ENCODE peak calls at places on chromosomes 2 and 18, in ten cellular contexts. One of them, this sample, is unnamed.

GRCh38 chr2:207512356-207512755 is 17.4 kb upstream of the CREB1 start:
- DNase-seq in central memory CD4-positive, alpha-beta T cell: no peak
- DNase-seq in adipocyte: no peak
- DNase-seq in activated naive CD8-positive, alpha-beta T cell treated with anti-CD3 and anti-CD28 coated beads, Interleukin-2, amount 50 U/mL, for 16 hours: no peak
- DNase-seq in stimulated activated CD4-positive, alpha-beta T cell treated with anti-CD3 and anti-CD28 coated beads, TNF-alpha, amount 100 ng/mL, for 1 hour: no peak
- DNase-seq in frontal cortex: no peak
- DNase-seq in NCI-H774: no peak
- DNase-seq in aorta: no peak
- DNase-seq in HTR-8/SVneo: no peak
- DNase-seq in GM04504: no peak
- DNase-seq in this sample: no peak

GRCh38 chr2:10753156-10753555 is 31.7 kb downstream of the ATP6V1C2 start:
- DNase-seq in activated naive CD8-positive, alpha-beta T cell treated with anti-CD3 and anti-CD28 coated beads, Interleukin-2, amount 50 U/mL, for 16 hours: no peak
- DNase-seq in NCI-H774: no peak
- DNase-seq in frontal cortex: no peak
- DNase-seq in central memory CD4-positive, alpha-beta T cell: no peak
- DNase-seq in GM04504: no peak
- DNase-seq in HTR-8/SVneo: no peak
- DNase-seq in stimulated activated CD4-positive, alpha-beta T cell treated with anti-CD3 and anti-CD28 coated beads, TNF-alpha, amount 100 ng/mL, for 1 hour: no peak
- DNase-seq in aorta: no peak
- DNase-seq in adipocyte: no peak
- DNase-seq in this sample: no peak

GRCh38 chr2:59383473-59383872 is 1142.3 kb upstream of the FANCL start:
- DNase-seq in NCI-H774: peak
- DNase-seq in activated naive CD8-positive, alpha-beta T cell treated with anti-CD3 and anti-CD28 coated beads, Interleukin-2, amount 50 U/mL, for 16 hours: no peak
- DNase-seq in aorta: no peak
- DNase-seq in adipocyte: no peak
- DNase-seq in stimulated activated CD4-positive, alpha-beta T cell treated with anti-CD3 and anti-CD28 coated beads, TNF-alpha, amount 100 ng/mL, for 1 hour: no peak
- DNase-seq in HTR-8/SVneo: no peak
- DNase-seq in central memory CD4-positive, alpha-beta T cell: no peak
- DNase-seq in GM04504: no peak
- DNase-seq in frontal cortex: no peak
- DNase-seq in this sample: no peak

GRCh38 chr2:216113572-216113971 is 4.4 kb downstream of the XRCC5 start:
- DNase-seq in frontal cortex: no peak
- DNase-seq in central memory CD4-positive, alpha-beta T cell: no peak
- DNase-seq in stimulated activated CD4-positive, alpha-beta T cell treated with anti-CD3 and anti-CD28 coated beads, TNF-alpha, amount 100 ng/mL, for 1 hour: no peak
- DNase-seq in NCI-H774: no peak
- DNase-seq in GM04504: no peak
- DNase-seq in HTR-8/SVneo: no peak
- DNase-seq in adipocyte: no peak
- DNase-seq in activated naive CD8-positive, alpha-beta T cell treated with anti-CD3 and anti-CD28 coated beads, Interleukin-2, amount 50 U/mL, for 16 hours: no peak
- DNase-seq in aorta: no peak
- DNase-seq in this sample: no peak

GRCh38 chr18:22349317-22349898 is 68.3 kb downstream of the CTAGE1 start:
- DNase-seq in central memory CD4-positive, alpha-beta T cell: no peak
- DNase-seq in adipocyte: no peak
- DNase-seq in activated naive CD8-positive, alpha-beta T cell treated with anti-CD3 and anti-CD28 coated beads, Interleukin-2, amount 50 U/mL, for 16 hours: no peak
- DNase-seq in stimulated activated CD4-positive, alpha-beta T cell treated with anti-CD3 and anti-CD28 coated beads, TNF-alpha, amount 100 ng/mL, for 1 hour: no peak
- DNase-seq in GM04504: no peak
- DNase-seq in aorta: no peak
- DNase-seq in NCI-H774: no peak
- DNase-seq in frontal cortex: no peak
- DNase-seq in HTR-8/SVneo: no peak
- DNase-seq in this sample: no peak

GRCh38 chr2:23239374-23239773 is 145.6 kb upstream of the KLHL29 start:
- DNase-seq in stimulated activated CD4-positive, alpha-beta T cell treated with anti-CD3 and anti-CD28 coated beads, TNF-alpha, amount 100 ng/mL, for 1 hour: no peak
- DNase-seq in frontal cortex: no peak
- DNase-seq in adipocyte: no peak
- DNase-seq in HTR-8/SVneo: no peak
- DNase-seq in aorta: no peak
- DNase-seq in GM04504: no peak
- DNase-seq in NCI-H774: no peak
- DNase-seq in activated naive CD8-positive, alpha-beta T cell treated with anti-CD3 and anti-CD28 coated beads, Interleukin-2, amount 50 U/mL, for 16 hours: no peak
- DNase-seq in central memory CD4-positive, alpha-beta T cell: no peak
- DNase-seq in this sample: no peak

GRCh38 chr2:42456126-42456839 is 37.5 kb downstream of the KCNG3 start:
- DNase-seq in central memory CD4-positive, alpha-beta T cell: no peak
- DNase-seq in aorta: no peak
- DNase-seq in GM04504: no peak
- DNase-seq in HTR-8/SVneo: no peak
- DNase-seq in NCI-H774: no peak
- DNase-seq in adipocyte: no peak
- DNase-seq in stimulated activated CD4-positive, alpha-beta T cell treated with anti-CD3 and anti-CD28 coated beads, TNF-alpha, amount 100 ng/mL, for 1 hour: no peak
- DNase-seq in frontal cortex: no peak
- DNase-seq in activated naive CD8-positive, alpha-beta T cell treated with anti-CD3 and anti-CD28 coated beads, Interleukin-2, amount 50 U/mL, for 16 hours: no peak
- DNase-seq in this sample: no peak

GRCh38 chr2:191341436-191341835 is 96.2 kb downstream of the MYO1B start:
- DNase-seq in activated naive CD8-positive, alpha-beta T cell treated with anti-CD3 and anti-CD28 coated beads, Interleukin-2, amount 50 U/mL, for 16 hours: no peak
- DNase-seq in stimulated activated CD4-positive, alpha-beta T cell treated with anti-CD3 and anti-CD28 coated beads, TNF-alpha, amount 100 ng/mL, for 1 hour: no peak
- DNase-seq in central memory CD4-positive, alpha-beta T cell: no peak
- DNase-seq in HTR-8/SVneo: no peak
- DNase-seq in frontal cortex: no peak
- DNase-seq in aorta: no peak
- DNase-seq in adipocyte: no peak
- DNase-seq in GM04504: no peak
- DNase-seq in NCI-H774: no peak
- DNase-seq in this sample: no peak

GRCh38 chr2:75792146-75792545 is 81.4 kb upstream of the GCFC2 start:
- DNase-seq in central memory CD4-positive, alpha-beta T cell: no peak
- DNase-seq in GM04504: no peak
- DNase-seq in frontal cortex: no peak
- DNase-seq in activated naive CD8-positive, alpha-beta T cell treated with anti-CD3 and anti-CD28 coated beads, Interleukin-2, amount 50 U/mL, for 16 hours: no peak
- DNase-seq in NCI-H774: no peak
- DNase-seq in HTR-8/SVneo: no peak
- DNase-seq in adipocyte: no peak
- DNase-seq in stimulated activated CD4-positive, alpha-beta T cell treated with anti-CD3 and anti-CD28 coated beads, TNF-alpha, amount 100 ng/mL, for 1 hour: no peak
- DNase-seq in aorta: no peak
- DNase-seq in this sample: no peak

GRCh38 chr2:239287461-239287860 is 113.4 kb downstream of the HDAC4 start:
- DNase-seq in activated naive CD8-positive, alpha-beta T cell treated with anti-CD3 and anti-CD28 coated beads, Interleukin-2, amount 50 U/mL, for 16 hours: no peak
- DNase-seq in stimulated activated CD4-positive, alpha-beta T cell treated with anti-CD3 and anti-CD28 coated beads, TNF-alpha, amount 100 ng/mL, for 1 hour: no peak
- DNase-seq in NCI-H774: no peak
- DNase-seq in central memory CD4-positive, alpha-beta T cell: no peak
- DNase-seq in GM04504: no peak
- DNase-seq in adipocyte: no peak
- DNase-seq in aorta: no peak
- DNase-seq in HTR-8/SVneo: no peak
- DNase-seq in frontal cortex: no peak
- DNase-seq in this sample: no peak

GRCh38 chr2:98390571-98391476 is 44.6 kb downstream of the CNGA3 start:
- DNase-seq in frontal cortex: no peak
- DNase-seq in GM04504: no peak
- DNase-seq in adipocyte: no peak
- DNase-seq in HTR-8/SVneo: no peak
- DNase-seq in aorta: peak
- DNase-seq in central memory CD4-positive, alpha-beta T cell: no peak
- DNase-seq in stimulated activated CD4-positive, alpha-beta T cell treated with anti-CD3 and anti-CD28 coated beads, TNF-alpha, amount 100 ng/mL, for 1 hour: no peak
- DNase-seq in NCI-H774: no peak
- DNase-seq in activated naive CD8-positive, alpha-beta T cell treated with anti-CD3 and anti-CD28 coated beads, Interleukin-2, amount 50 U/mL, for 16 hours: no peak
- DNase-seq in this sample: no peak

GRCh38 chr2:218983263-218983970 is 1.6 kb downstream of the FEV start:
- DNase-seq in frontal cortex: no peak
- DNase-seq in activated naive CD8-positive, alpha-beta T cell treated with anti-CD3 and anti-CD28 coated beads, Interleukin-2, amount 50 U/mL, for 16 hours: no peak
- DNase-seq in NCI-H774: no peak
- DNase-seq in adipocyte: no peak
- DNase-seq in stimulated activated CD4-positive, alpha-beta T cell treated with anti-CD3 and anti-CD28 coated beads, TNF-alpha, amount 100 ng/mL, for 1 hour: no peak
- DNase-seq in central memory CD4-positive, alpha-beta T cell: no peak
- DNase-seq in GM04504: no peak
- DNase-seq in aorta: no peak
- DNase-seq in HTR-8/SVneo: no peak
- DNase-seq in this sample: no peak

GRCh38 chr2:48279347-48279746 is 250.6 kb upstream of the STON1 start:
- DNase-seq in stimulated activated CD4-positive, alpha-beta T cell treated with anti-CD3 and anti-CD28 coated beads, TNF-alpha, amount 100 ng/mL, for 1 hour: no peak
- DNase-seq in aorta: no peak
- DNase-seq in activated naive CD8-positive, alpha-beta T cell treated with anti-CD3 and anti-CD28 coated beads, Interleukin-2, amount 50 U/mL, for 16 hours: no peak
- DNase-seq in NCI-H774: peak
- DNase-seq in GM04504: no peak
- DNase-seq in central memory CD4-positive, alpha-beta T cell: no peak
- DNase-seq in frontal cortex: no peak
- DNase-seq in HTR-8/SVneo: no peak
- DNase-seq in adipocyte: no peak
- DNase-seq in this sample: no peak

GRCh38 chr2:96773922-96774321 is 13.2 kb downstream of the CNNM4 start:
- DNase-seq in GM04504: no peak
- DNase-seq in HTR-8/SVneo: no peak
- DNase-seq in NCI-H774: peak
- DNase-seq in activated naive CD8-positive, alpha-beta T cell treated with anti-CD3 and anti-CD28 coated beads, Interleukin-2, amount 50 U/mL, for 16 hours: no peak
- DNase-seq in stimulated activated CD4-positive, alpha-beta T cell treated with anti-CD3 and anti-CD28 coated beads, TNF-alpha, amount 100 ng/mL, for 1 hour: no peak
- DNase-seq in aorta: no peak
- DNase-seq in frontal cortex: no peak
- DNase-seq in adipocyte: no peak
- DNase-seq in central memory CD4-positive, alpha-beta T cell: peak
- DNase-seq in this sample: no peak

GRCh38 chr2:223723954-223724411 is 113.4 kb downstream of the AP1S3 start:
- DNase-seq in stimulated activated CD4-positive, alpha-beta T cell treated with anti-CD3 and anti-CD28 coated beads, TNF-alpha, amount 100 ng/mL, for 1 hour: no peak
- DNase-seq in central memory CD4-positive, alpha-beta T cell: no peak
- DNase-seq in frontal cortex: no peak
- DNase-seq in NCI-H774: no peak
- DNase-seq in aorta: no peak
- DNase-seq in HTR-8/SVneo: no peak
- DNase-seq in GM04504: no peak
- DNase-seq in activated naive CD8-positive, alpha-beta T cell treated with anti-CD3 and anti-CD28 coated beads, Interleukin-2, amount 50 U/mL, for 16 hours: no peak
- DNase-seq in adipocyte: no peak
- DNase-seq in this sample: peak

GRCh38 chr2:51981813-51982212 is 949.9 kb upstream of the NRXN1 start:
- DNase-seq in frontal cortex: no peak
- DNase-seq in aorta: no peak
- DNase-seq in GM04504: peak
- DNase-seq in HTR-8/SVneo: no peak
- DNase-seq in stimulated activated CD4-positive, alpha-beta T cell treated with anti-CD3 and anti-CD28 coated beads, TNF-alpha, amount 100 ng/mL, for 1 hour: no peak
- DNase-seq in activated naive CD8-positive, alpha-beta T cell treated with anti-CD3 and anti-CD28 coated beads, Interleukin-2, amount 50 U/mL, for 16 hours: no peak
- DNase-seq in NCI-H774: no peak
- DNase-seq in central memory CD4-positive, alpha-beta T cell: no peak
- DNase-seq in adipocyte: peak
- DNase-seq in this sample: no peak

GRCh38 chr2:222569826-222570225 is 86.1 kb downstream of the FARSB start:
- DNase-seq in frontal cortex: no peak
- DNase-seq in aorta: no peak
- DNase-seq in adipocyte: peak
- DNase-seq in activated naive CD8-positive, alpha-beta T cell treated with anti-CD3 and anti-CD28 coated beads, Interleukin-2, amount 50 U/mL, for 16 hours: no peak
- DNase-seq in GM04504: peak
- DNase-seq in stimulated activated CD4-positive, alpha-beta T cell treated with anti-CD3 and anti-CD28 coated beads, TNF-alpha, amount 100 ng/mL, for 1 hour: no peak
- DNase-seq in central memory CD4-positive, alpha-beta T cell: no peak
- DNase-seq in NCI-H774: no peak
- DNase-seq in HTR-8/SVneo: no peak
- DNase-seq in this sample: no peak

GRCh38 chr2:140643761-140644187 is 1487.0 kb downstream of the LRP1B start:
- DNase-seq in frontal cortex: no peak
- DNase-seq in central memory CD4-positive, alpha-beta T cell: no peak
- DNase-seq in stimulated activated CD4-positive, alpha-beta T cell treated with anti-CD3 and anti-CD28 coated beads, TNF-alpha, amount 100 ng/mL, for 1 hour: no peak
- DNase-seq in aorta: no peak
- DNase-seq in NCI-H774: no peak
- DNase-seq in activated naive CD8-positive, alpha-beta T cell treated with anti-CD3 and anti-CD28 coated beads, Interleukin-2, amount 50 U/mL, for 16 hours: no peak
- DNase-seq in adipocyte: peak
- DNase-seq in HTR-8/SVneo: peak
- DNase-seq in GM04504: peak
- DNase-seq in this sample: no peak

GRCh38 chr2:149924028-149924427 is 336.5 kb upstream of the MMADHC start:
- DNase-seq in central memory CD4-positive, alpha-beta T cell: no peak
- DNase-seq in NCI-H774: no peak
- DNase-seq in GM04504: no peak
- DNase-seq in activated naive CD8-positive, alpha-beta T cell treated with anti-CD3 and anti-CD28 coated beads, Interleukin-2, amount 50 U/mL, for 16 hours: no peak
- DNase-seq in aorta: no peak
- DNase-seq in stimulated activated CD4-positive, alpha-beta T cell treated with anti-CD3 and anti-CD28 coated beads, TNF-alpha, amount 100 ng/mL, for 1 hour: no peak
- DNase-seq in adipocyte: no peak
- DNase-seq in frontal cortex: no peak
- DNase-seq in HTR-8/SVneo: no peak
- DNase-seq in this sample: no peak

GRCh38 chr2:207337234-207338219 is 171.8 kb upstream of the KLF7 start:
- DNase-seq in frontal cortex: no peak
- DNase-seq in activated naive CD8-positive, alpha-beta T cell treated with anti-CD3 and anti-CD28 coated beads, Interleukin-2, amount 50 U/mL, for 16 hours: no peak
- DNase-seq in central memory CD4-positive, alpha-beta T cell: no peak
- DNase-seq in aorta: no peak
- DNase-seq in HTR-8/SVneo: peak
- DNase-seq in NCI-H774: no peak
- DNase-seq in stimulated activated CD4-positive, alpha-beta T cell treated with anti-CD3 and anti-CD28 coated beads, TNF-alpha, amount 100 ng/mL, for 1 hour: no peak
- DNase-seq in adipocyte: no peak
- DNase-seq in GM04504: no peak
- DNase-seq in this sample: no peak

GRCh38 chr2:201218780-201219179 is 35.8 kb downstream of the CASP10 start:
- DNase-seq in adipocyte: no peak
- DNase-seq in aorta: no peak
- DNase-seq in stimulated activated CD4-positive, alpha-beta T cell treated with anti-CD3 and anti-CD28 coated beads, TNF-alpha, amount 100 ng/mL, for 1 hour: no peak
- DNase-seq in central memory CD4-positive, alpha-beta T cell: no peak
- DNase-seq in frontal cortex: no peak
- DNase-seq in activated naive CD8-positive, alpha-beta T cell treated with anti-CD3 and anti-CD28 coated beads, Interleukin-2, amount 50 U/mL, for 16 hours: no peak
- DNase-seq in GM04504: peak
- DNase-seq in NCI-H774: no peak
- DNase-seq in HTR-8/SVneo: no peak
- DNase-seq in this sample: no peak

GRCh38 chr2:38601463-38602135 is 1.1 kb downstream of the HNRNPLL start:
- DNase-seq in stimulated activated CD4-positive, alpha-beta T cell treated with anti-CD3 and anti-CD28 coated beads, TNF-alpha, amount 100 ng/mL, for 1 hour: no peak
- DNase-seq in HTR-8/SVneo: no peak
- DNase-seq in frontal cortex: no peak
- DNase-seq in central memory CD4-positive, alpha-beta T cell: no peak
- DNase-seq in adipocyte: peak
- DNase-seq in GM04504: no peak
- DNase-seq in aorta: no peak
- DNase-seq in NCI-H774: no peak
- DNase-seq in activated naive CD8-positive, alpha-beta T cell treated with anti-CD3 and anti-CD28 coated beads, Interleukin-2, amount 50 U/mL, for 16 hours: no peak
- DNase-seq in this sample: no peak

GRCh38 chr2:233791151-233791882 is 13.2 kb downstream of the MROH2A start:
- DNase-seq in aorta: no peak
- DNase-seq in central memory CD4-positive, alpha-beta T cell: no peak
- DNase-seq in stimulated activated CD4-positive, alpha-beta T cell treated with anti-CD3 and anti-CD28 coated beads, TNF-alpha, amount 100 ng/mL, for 1 hour: no peak
- DNase-seq in NCI-H774: no peak
- DNase-seq in adipocyte: no peak
- DNase-seq in GM04504: no peak
- DNase-seq in activated naive CD8-positive, alpha-beta T cell treated with anti-CD3 and anti-CD28 coated beads, Interleukin-2, amount 50 U/mL, for 16 hours: no peak
- DNase-seq in HTR-8/SVneo: no peak
- DNase-seq in frontal cortex: no peak
- DNase-seq in this sample: no peak

GRCh38 chr2:189074496-189074895 is 100.3 kb downstream of the COL3A1 start:
- DNase-seq in adipocyte: no peak
- DNase-seq in aorta: no peak
- DNase-seq in stimulated activated CD4-positive, alpha-beta T cell treated with anti-CD3 and anti-CD28 coated beads, TNF-alpha, amount 100 ng/mL, for 1 hour: no peak
- DNase-seq in central memory CD4-positive, alpha-beta T cell: no peak
- DNase-seq in frontal cortex: no peak
- DNase-seq in HTR-8/SVneo: no peak
- DNase-seq in GM04504: no peak
- DNase-seq in NCI-H774: no peak
- DNase-seq in activated naive CD8-positive, alpha-beta T cell treated with anti-CD3 and anti-CD28 coated beads, Interleukin-2, amount 50 U/mL, for 16 hours: no peak
- DNase-seq in this sample: no peak

GRCh38 chr2:27117995-27118524 is 868 bp downstream of the CGREF1 start:
- DNase-seq in HTR-8/SVneo: no peak
- DNase-seq in GM04504: no peak
- DNase-seq in aorta: no peak
- DNase-seq in activated naive CD8-positive, alpha-beta T cell treated with anti-CD3 and anti-CD28 coated beads, Interleukin-2, amount 50 U/mL, for 16 hours: no peak
- DNase-seq in central memory CD4-positive, alpha-beta T cell: no peak
- DNase-seq in NCI-H774: no peak
- DNase-seq in stimulated activated CD4-positive, alpha-beta T cell treated with anti-CD3 and anti-CD28 coated beads, TNF-alpha, amount 100 ng/mL, for 1 hour: no peak
- DNase-seq in adipocyte: no peak
- DNase-seq in frontal cortex: no peak
- DNase-seq in this sample: no peak